ENCODE peak calls at places on chromosomes 3 and 15, in seven cellular contexts. W is Panc1; X is HAP-1; Y is effector memory CD4-positive, alpha-beta T cell; T is HCT116; L is heart right ventricle; M is adrenal gland. J is an unnamed sample. For H3K27me3, the result is how much of the 10 kb centered on the place peaks cover.

GRCh38 chr15:70133296-70133695 is 35.6 kb upstream of the TLE3 start:
- DNase-seq in W (no peak), X (no peak), Y (no peak), T (no peak), L (no peak), M (no peak), J (no peak)

GRCh38 chr15:93987068-93987467 is 244.3 kb upstream of the MCTP2 start:
- DNase-seq in W (no peak), X (no peak), Y (peak), T (no peak), L (no peak), M (no peak), J (no peak)

GRCh38 chr3:16328124-16328523 is 63.1 kb downstream of the OXNAD1 start:
- DNase-seq in W (no peak), X (no peak), Y (no peak), T (no peak), L (no peak), M (no peak), J (no peak)

GRCh38 chr3:139129892-139130291 is 85.2 kb upstream of the PRR23C start:
- DNase-seq in W (no peak), X (no peak), Y (no peak), T (no peak), L (no peak), M (no peak), J (no peak)

GRCh38 chr3:195956577-195956976 is 48.2 kb upstream of the TNK2 start:
- DNase-seq in W (no peak), X (no peak), Y (no peak), T (no peak), L (no peak), M (no peak), J (no peak)

GRCh38 chr3:124707667-124708066 is 22.6 kb upstream of the UMPS start:
- DNase-seq in W (no peak), X (peak), Y (no peak), T (no peak), L (no peak), M (no peak), J (no peak)

GRCh38 chr3:57029924-57030323 is 30.5 kb upstream of the SPATA12 start:
- DNase-seq in W (no peak), X (no peak), Y (no peak), T (no peak), L (no peak), M (peak), J (no peak)

GRCh38 chr3:105997800-105998526 is 129.2 kb upstream of the CBLB start:
- DNase-seq in W (no peak), X (no peak), Y (no peak), T (peak), L (no peak), M (peak), J (no peak)

GRCh38 chr3:8959683-8960082 is 3.6 kb downstream of the RAD18 start:
- DNase-seq in W (no peak), X (no peak), Y (no peak), T (no peak), L (no peak), M (no peak), J (no peak)

GRCh38 chr15:63722144-63722543 is 111.6 kb downstream of the HERC1 start:
- DNase-seq in W (no peak), X (peak), Y (no peak), T (no peak), L (no peak), M (no peak), J (no peak)

GRCh38 chr15:92886815-92887214 is 13.3 kb upstream of the CHD2 start:
- DNase-seq in W (no peak), X (no peak), Y (no peak), T (no peak), L (no peak), M (no peak), J (no peak)
- H3K4me3 ChIP-seq in W (no peak), X (no peak), Y (peak), T (no peak), L (no peak), M (no peak), J (peak)

GRCh38 chr3:30895329-30895728 is 868 bp upstream of the GADL1 start:
- DNase-seq in W (no peak), X (peak), Y (no peak), T (no peak), L (no peak), M (no peak), J (no peak)
- H3K27me3 ChIP-seq in W (under half), X (under half), Y (under half), T (under half), L (under half), M (under half), J (under half)

DNA sequence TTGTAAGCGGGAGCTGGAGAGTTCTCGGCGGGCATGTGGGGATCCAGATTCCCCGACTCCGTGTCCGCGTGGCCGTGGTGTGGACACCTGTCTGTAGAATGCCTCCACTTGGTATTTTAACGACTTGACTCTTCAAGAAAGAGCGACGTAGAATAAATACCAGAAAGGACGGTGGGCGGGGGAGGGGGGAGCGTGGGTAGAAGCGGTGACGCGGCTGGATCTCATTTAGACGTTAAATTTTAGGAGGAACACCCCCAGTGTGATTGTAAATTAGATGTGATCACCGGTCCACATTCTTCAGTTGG is 625 bp upstream of the PYGO1 start:
- DNase-seq in W (no peak), X (no peak), Y (no peak), T (no peak), L (no peak), M (no peak), J (no peak)
- H3K4me3 ChIP-seq in W (peak), X (peak), Y (peak), T (no peak), L (no peak), M (no peak), J (no peak)

GRCh38 chr3:159151130-159151529 is 349.3 kb downstream of the MFSD1 start:
- DNase-seq in W (no peak), X (no peak), Y (no peak), T (no peak), L (no peak), M (no peak), J (no peak)
- H3K27me3 ChIP-seq in W (under half), X (under half), Y (under half), T (under half), L (under half), M (under half), J (under half)

GRCh38 chr15:84734794-84735479 is 13.5 kb upstream of the ZNF592 start:
- DNase-seq in W (no peak), X (peak), Y (peak), T (peak), L (no peak), M (peak), J (peak)
- H3K4me3 ChIP-seq in W (peak), X (no peak), Y (peak), T (peak), L (no peak), M (no peak), J (peak)

DNA sequence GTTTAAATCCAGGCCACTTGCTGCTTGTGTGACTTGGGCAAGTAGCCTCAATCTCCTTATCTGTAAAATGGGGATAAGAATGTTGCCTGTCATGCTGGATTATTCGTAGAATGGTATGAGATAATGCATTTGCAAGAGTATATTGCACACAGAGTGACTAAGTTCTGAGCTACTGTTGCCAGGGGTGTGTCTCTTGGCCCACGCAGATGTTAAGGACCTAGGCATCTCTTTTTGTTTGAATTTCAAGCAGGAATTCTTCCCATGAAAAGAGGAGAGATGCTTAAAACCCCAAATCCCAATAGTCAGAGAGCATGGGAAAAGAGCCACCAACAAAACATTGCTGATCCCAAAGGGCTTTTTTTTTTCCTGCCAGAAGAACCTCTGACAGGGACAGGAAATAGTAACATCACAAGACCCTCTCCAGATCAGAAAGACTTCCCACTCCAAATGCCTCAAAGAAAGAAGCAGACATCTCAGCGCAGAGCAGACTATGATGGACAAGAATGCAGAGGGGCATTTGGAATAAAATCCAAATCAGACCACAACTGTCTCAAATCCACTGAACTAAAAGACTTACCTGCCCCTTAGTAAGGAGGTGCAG is 90.5 kb downstream of the MRPL46 start:
- DNase-seq in W (no peak), X (no peak), Y (no peak), T (no peak), L (no peak), M (no peak), J (no peak)
- H3K27me3 ChIP-seq in W (under half), X (under half), Y (under half), T (half or more), L (under half), M (under half), J (under half)

GRCh38 chr15:101127503-101128076 is 124.3 kb downstream of the CHSY1 start:
- DNase-seq in W (no peak), X (peak), Y (no peak), T (peak), L (peak), M (peak), J (peak)
- H3K4me3 ChIP-seq in W (no peak), X (no peak), Y (peak), T (no peak), L (no peak), M (no peak), J (peak)

GRCh38 chr15:59436774-59437472 is 1.1 kb upstream of the FAM81A start:
- DNase-seq in W (no peak), X (no peak), Y (no peak), T (no peak), L (no peak), M (no peak), J (no peak)
- H3K27me3 ChIP-seq in W (under half), X (under half), Y (under half), T (under half), L (under half), M (under half), J (under half)